ENCODE peak calls at places on chromosomes 7 and 10, in eight cellular contexts. D is K562, H is prostate gland, P is H1, Y is upper lobe of left lung, O is transverse colon, W is IMR-90, K is spleen. U is an unnamed sample. For H3K36me3, the result is how much of the 10 kb centered on the place peaks cover.

GRCh38 chr7:143901360-143901709 is 641 bp downstream of the TCAF1 start:
- DNase-seq in O (peak), K (peak), P (no peak), D (no peak), H (peak), Y (peak), W (peak), U (peak)

GRCh38 chr7:48253020-48253419 is 81.8 kb downstream of the ABCA13 start:
- DNase-seq in D (no peak), W (no peak), Y (no peak), O (no peak), P (no peak), K (no peak), H (no peak), U (no peak)

GRCh38 chr10:107653832-107654287 is 489.4 kb upstream of the SORCS1 start:
- DNase-seq in O (peak), P (no peak), Y (peak), W (peak), H (no peak), K (no peak), D (no peak), U (no peak)

GRCh38 chr10:15262036-15262713 is 93.7 kb upstream of the NMT2 start:
- DNase-seq in D (no peak), K (no peak), Y (no peak), P (no peak), H (peak), O (peak), W (peak), U (no peak)

GRCh38 chr7:43018446-43018845 is 86.3 kb downstream of the MRPL32 start:
- DNase-seq in D (no peak), W (no peak), H (no peak), Y (no peak), K (no peak), O (no peak), P (no peak), U (no peak)

GRCh38 chr7:157013602-157014549 is 3.4 kb upstream of the MNX1 start:
- DNase-seq in D (no peak), W (no peak), O (no peak), P (no peak), Y (no peak), K (no peak), H (no peak), U (no peak)

GRCh38 chr7:43439631-43440401 is 143.1 kb upstream of the STK17A start:
- DNase-seq in H (no peak), P (peak), K (peak), Y (peak), W (peak), O (peak), D (peak), U (no peak)

GRCh38 chr7:120521761-120522737 is 249.1 kb downstream of the KCND2 start:
- DNase-seq in O (no peak), P (no peak), W (no peak), K (no peak), D (no peak), H (no peak), Y (no peak), U (no peak)

GRCh38 chr10:115093776-115094361 is 704 bp downstream of the ATRNL1 start:
- DNase-seq in Y (no peak), K (peak), W (no peak), H (no peak), D (no peak), O (peak), P (no peak), U (peak)

GRCh38 chr10:17506390-17506789 is 52.0 kb upstream of the ST8SIA6 start:
- DNase-seq in H (no peak), Y (no peak), K (no peak), P (no peak), O (no peak), W (no peak), D (no peak), U (no peak)

GRCh38 chr10:125882596-125882995 is 1.5 kb upstream of the DHX32 start:
- DNase-seq in D (no peak), H (no peak), O (no peak), K (no peak), Y (no peak), P (no peak), W (peak), U (no peak)

GRCh38 chr10:130043491-130043890 is 67.1 kb downstream of the C10orf143 start:
- DNase-seq in P (no peak), W (no peak), O (no peak), D (no peak), Y (peak), K (no peak), H (no peak), U (no peak)

GRCh38 chr7:55552320-55553086 is 19.8 kb downstream of the VOPP1 start:
- DNase-seq in K (no peak), D (no peak), W (peak), H (peak), Y (peak), O (peak), P (no peak), U (no peak)

GRCh38 chr10:73218466-73219191 is 28.4 kb downstream of the DNAJC9 start:
- DNase-seq in W (peak), D (peak), K (no peak), P (no peak), O (no peak), Y (no peak), H (no peak), U (no peak)

GRCh38 chr10:102713483-102713813 is 749 bp downstream of the ARL3 start:
- DNase-seq in D (no peak), W (peak), K (peak), Y (no peak), H (no peak), P (no peak), O (no peak), U (no peak)

GRCh38 chr10:77475522-77475921 is 162.1 kb downstream of the KCNMA1 start:
- DNase-seq in D (no peak), H (no peak), Y (no peak), O (no peak), P (no peak), W (no peak), K (no peak), U (no peak)

GRCh38 chr10:2392145-2392812 is 655.0 kb upstream of the ADARB2 start:
- DNase-seq in K (no peak), W (no peak), P (no peak), Y (no peak), D (no peak), O (no peak), H (no peak), U (no peak)

GRCh38 chr10:110859947-110860376 is 11.8 kb upstream of the PDCD4 start:
- DNase-seq in K (no peak), D (no peak), P (no peak), H (no peak), O (no peak), Y (peak), W (peak), U (no peak)

GRCh38 chr10:103231047-103231551 is 14.6 kb upstream of the RPEL1 start:
- DNase-seq in O (no peak), W (peak), D (no peak), H (peak), K (no peak), P (peak), Y (peak), U (no peak)

GRCh38 chr10:7239312-7239985 is 171.4 kb downstream of the SFMBT2 start:
- DNase-seq in P (no peak), Y (no peak), O (no peak), H (no peak), D (no peak), K (no peak), W (no peak), U (no peak)

GRCh38 chr10:2475711-2476110 is 591.6 kb upstream of the PFKP start:
- DNase-seq in W (no peak), P (no peak), Y (no peak), K (no peak), O (no peak), D (no peak), H (no peak), U (no peak)

GRCh38 chr10:18214692-18215563 is 74.7 kb downstream of the CACNB2 start:
- DNase-seq in D (peak), W (peak), O (peak), K (no peak), P (no peak), Y (no peak), H (peak), U (peak)

GRCh38 chr10:78543749-78544446 is 510.2 kb downstream of the RPS24 start:
- DNase-seq in H (peak), P (no peak), D (no peak), Y (peak), W (peak), K (no peak), O (peak), U (peak)

GRCh38 chr10:48209246-48209645 is 65.2 kb downstream of the FRMPD2 start:
- DNase-seq in Y (no peak), D (no peak), P (no peak), W (peak), O (no peak), K (no peak), H (no peak), U (no peak)

GRCh38 chr7:1247527-1248041 is 14.9 kb downstream of the UNCX start:
- DNase-seq in O (no peak), Y (no peak), P (no peak), H (no peak), K (no peak), D (peak), W (no peak), U (no peak)

GRCh38 chr10:105699504-105699903 is 1058.4 kb downstream of the SORCS3 start:
- DNase-seq in H (no peak), K (no peak), P (no peak), D (no peak), O (no peak), W (no peak), Y (no peak), U (no peak)

GRCh38 chr7:158442260-158442659 is 145.4 kb downstream of the PTPRN2 start:
- DNase-seq in O (no peak), W (no peak), P (no peak), Y (no peak), K (no peak), H (no peak), D (peak), U (no peak)

GRCh38 chr10:4720463-4720862 is 105.5 kb upstream of the AKR1E2 start:
- DNase-seq in K (no peak), Y (no peak), P (no peak), H (no peak), D (no peak), O (no peak), W (peak), U (no peak)

GRCh38 chr10:43897765-43898419 is 249.2 kb upstream of the ZNF32 start:
- DNase-seq in K (no peak), Y (no peak), W (no peak), P (no peak), D (no peak), H (no peak), O (no peak), U (no peak)

GRCh38 chr10:84352251-84352842 is 24.0 kb downstream of the CCSER2 start:
- DNase-seq in O (peak), D (peak), K (peak), H (peak), P (no peak), W (peak), Y (peak), U (peak)

GRCh38 chr10:71583076-71583475 is 136.5 kb downstream of the C10orf105 start:
- DNase-seq in K (no peak), W (no peak), H (no peak), P (no peak), Y (no peak), O (no peak), D (no peak), U (no peak)

GRCh38 chr7:47313564-47313963 is 268.3 kb downstream of the TNS3 start:
- DNase-seq in Y (no peak), D (no peak), K (no peak), O (no peak), P (no peak), W (no peak), H (no peak), U (no peak)

GRCh38 chr7:128117691-128118090 is 86.5 kb upstream of the LRRC4 start:
- DNase-seq in Y (peak), O (no peak), D (no peak), W (no peak), P (no peak), K (peak), H (no peak), U (no peak)

GRCh38 chr10:37854606-37855005 is 2.8 kb downstream of the ZNF248 start:
- DNase-seq in W (no peak), D (no peak), Y (no peak), K (no peak), H (no peak), O (no peak), P (no peak), U (no peak)

GRCh38 chr10:93496322-93497041 is at the start of gene CEP55:
- DNase-seq in K (peak), W (peak), O (peak), H (peak), Y (peak), D (peak), P (peak), U (peak)

GRCh38 chr7:70698219-70698832 is 433.6 kb upstream of the GALNT17 start:
- DNase-seq in O (no peak), P (no peak), W (peak), H (peak), Y (no peak), D (peak), K (no peak), U (no peak)

GRCh38 chr7:16645593-16646426 is at the start of the genes ANKMY2 and BZW2:
- DNase-seq in H (peak), D (peak), K (peak), P (peak), O (peak), W (peak), Y (peak), U (peak)

GRCh38 chr7:158300427-158300826 is 287.2 kb downstream of the PTPRN2 start:
- DNase-seq in H (no peak), K (no peak), D (no peak), P (no peak), Y (no peak), W (no peak), O (no peak), U (no peak)

GRCh38 chr10:100192350-100192749 is 6.5 kb upstream of the ERLIN1 start:
- DNase-seq in D (no peak), Y (peak), P (no peak), O (no peak), W (no peak), K (no peak), H (no peak), U (no peak)
- H3K36me3 ChIP-seq in D (half or more), Y (under half), P (under half), O (under half), W (under half), K (half or more), H (under half), U (under half)

DNA sequence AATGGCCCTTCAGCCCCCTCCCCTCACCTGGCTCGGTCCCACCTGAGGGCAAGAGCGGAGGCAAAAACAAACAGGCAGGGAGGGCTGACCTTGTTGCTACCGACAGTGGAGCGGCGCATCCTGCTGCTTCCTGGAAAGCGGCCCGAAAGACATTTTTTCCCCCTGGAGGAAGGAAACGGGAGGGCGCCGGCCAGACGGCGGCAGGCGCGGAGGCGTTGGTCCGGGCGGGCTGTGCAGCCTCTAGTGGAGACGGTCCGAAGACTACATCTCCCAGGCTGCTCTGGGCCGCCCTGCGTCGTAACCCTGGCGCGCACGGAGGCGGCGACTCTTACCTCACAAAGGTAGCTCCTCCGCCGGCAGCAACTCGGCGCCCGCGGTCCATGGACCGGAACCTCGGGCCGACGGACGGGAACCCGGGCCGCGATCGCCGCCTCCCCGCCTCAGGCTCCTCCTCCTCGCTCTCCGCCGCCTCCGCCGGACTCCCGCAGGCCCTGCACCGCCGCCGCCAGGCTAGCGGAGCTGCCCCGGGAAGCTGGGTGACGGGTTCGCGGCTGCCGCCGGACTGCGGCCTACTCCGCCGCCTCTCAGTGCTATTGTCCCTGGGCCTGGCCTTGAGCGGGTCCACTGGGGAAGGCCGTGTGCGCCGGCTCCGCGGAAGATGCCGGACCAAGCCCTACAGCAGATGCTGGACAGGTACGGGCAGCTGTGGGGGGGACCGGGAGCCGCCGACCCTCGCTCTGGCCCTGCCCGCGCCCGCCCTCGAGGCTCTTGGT is at the start of the genes CPEB3 and MARCHF5:
- DNase-seq in O (peak), D (peak), Y (peak), W (peak), P (peak), K (peak), H (peak), U (peak)
- TF ChIP-seq POLR2A in O (peak), D (peak), Y (peak), W (peak), P (no peak), K (peak), H (peak), U (peak)

GRCh38 chr7:103063895-103064294 is 10.7 kb downstream of the FBXL13 start:
- DNase-seq in P (no peak), Y (no peak), H (no peak), O (no peak), D (no peak), W (no peak), K (no peak), U (no peak)

GRCh38 chr7:103068429-103069403 is 5.9 kb downstream of the FBXL13 start:
- DNase-seq in P (no peak), H (no peak), O (no peak), D (no peak), W (no peak), K (no peak), Y (no peak), U (no peak)

GRCh38 chr7:103071000-103071399 is 3.6 kb downstream of the FBXL13 start:
- DNase-seq in H (no peak), K (no peak), D (no peak), Y (no peak), P (no peak), O (no peak), W (no peak), U (no peak)

DNA sequence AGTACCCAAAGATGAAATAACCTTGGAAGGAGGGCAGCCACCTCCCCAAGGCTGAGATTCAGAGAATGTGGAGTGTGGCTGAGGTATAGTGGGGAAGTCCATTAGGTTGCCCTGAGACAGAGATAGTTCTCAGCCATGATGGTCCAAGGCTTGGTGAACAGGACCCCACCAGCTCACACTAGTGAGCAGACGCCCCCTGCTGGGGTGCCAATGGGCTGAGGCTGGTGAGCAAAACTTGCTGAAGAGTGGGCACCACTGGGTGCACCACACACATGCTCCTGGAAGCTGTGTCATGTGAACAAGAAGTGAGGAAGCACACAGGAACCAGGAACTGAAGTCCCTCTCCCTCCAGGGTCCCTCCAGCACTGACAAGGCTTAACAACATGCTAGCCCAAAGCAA is 8.9 kb downstream of the FBXL13 start:
- DNase-seq in D (peak), P (no peak), H (no peak), W (peak), Y (no peak), O (peak), K (peak), U (no peak)
- TF ChIP-seq CTCF in D (peak), P (peak), H (peak), W (peak), Y (peak), O (no peak), K (peak), U (no peak)

DNA sequence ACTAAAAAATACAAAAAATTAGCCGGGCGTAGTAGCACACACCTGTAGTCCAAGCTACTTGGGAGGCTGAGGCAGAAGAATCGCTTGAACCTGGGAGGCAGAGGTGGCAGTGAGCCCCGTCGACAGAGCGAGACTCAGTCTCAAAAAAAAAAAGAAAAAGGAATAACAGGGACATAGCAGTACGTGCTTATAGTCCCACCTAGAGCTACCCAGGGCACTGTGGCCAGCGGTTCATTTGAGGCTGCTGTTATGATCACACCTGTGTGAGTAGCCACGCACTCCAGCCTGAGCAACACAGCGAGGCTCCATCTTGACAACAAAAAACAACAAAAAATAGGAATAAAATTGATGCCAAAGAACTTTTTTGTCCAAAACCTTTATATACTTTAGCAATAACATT is 17.1 kb downstream of the WAPL start:
- DNase-seq in W (no peak), H (no peak), Y (no peak), P (no peak), D (no peak), K (no peak), O (no peak), U (no peak)
- H3K36me3 ChIP-seq in W (under half), H (under half), Y (under half), P (under half), D (half or more), K (half or more), O (under half), U (under half)

GRCh38 chr10:86971146-86971991 is 3.1 kb downstream of the ADIRF start:
- DNase-seq in P (no peak), Y (peak), W (peak), D (no peak), O (peak), K (peak), H (peak), U (peak)
- TF ChIP-seq POLR2A in P (no peak), Y (peak), W (peak), D (no peak), O (peak), K (peak), H (peak), U (peak)

GRCh38 chr10:100004805-100005510 is 4.8 kb downstream of the DNMBP start:
- DNase-seq in W (no peak), D (no peak), K (no peak), H (no peak), P (no peak), O (no peak), Y (no peak), U (no peak)
- TF ChIP-seq CTCF in W (no peak), D (no peak), K (no peak), H (no peak), P (no peak), O (no peak), Y (no peak), U (no peak)

GRCh38 chr10:100362570-100363496 is 15.8 kb downstream of the SCD start:
- DNase-seq in P (no peak), Y (no peak), W (no peak), O (no peak), K (no peak), H (no peak), D (no peak), U (no peak)
- H3K36me3 ChIP-seq in P (under half), Y (under half), W (under half), O (under half), K (under half), H (under half), D (half or more), U (under half)

GRCh38 chr7:76301000-76301399 is 1.5 kb upstream of the HSPB1 start:
- DNase-seq in P (no peak), D (no peak), K (no peak), W (no peak), H (no peak), O (no peak), Y (no peak), U (no peak)

GRCh38 chr7:76300210-76300731 is 2.2 kb upstream of the HSPB1 start:
- DNase-seq in Y (peak), K (no peak), W (peak), H (peak), O (peak), D (no peak), P (no peak), U (no peak)

GRCh38 chr7:76302299-76303056 is at the start of gene HSPB1:
- DNase-seq in P (no peak), W (peak), K (peak), H (peak), Y (peak), O (peak), D (peak), U (peak)

GRCh38 chr7:76303829-76304505 is 1.5 kb downstream of the HSPB1 start:
- DNase-seq in P (no peak), O (no peak), Y (no peak), D (no peak), K (no peak), W (peak), H (no peak), U (no peak)

GRCh38 chr7:76303057-76303828 is 770 bp downstream of the HSPB1 start:
- DNase-seq in D (peak), Y (peak), W (peak), K (peak), O (peak), P (peak), H (peak), U (peak)
- TF ChIP-seq POLR2A in D (peak), Y (peak), W (no peak), K (no peak), O (no peak), P (no peak), H (peak), U (peak)